ENCODE peak calls at places on chromosomes 11 and 22, in four cellular contexts. T is OCI-LY7, K is cardiac fibroblast, W is right atrium auricular region. X is an unnamed sample.

GRCh38 chr11:70454197-70454767 is 56.0 kb downstream of the CTTN start:
- DNase-seq in T (no peak), K (no peak), W (no peak), X (peak; percentile 63)

GRCh38 chr22:30578481-30578880 is 4.0 kb upstream of the GAL3ST1 start:
- DNase-seq in T (no peak), K (no peak), W (no peak), X (no peak)

GRCh38 chr11:117670443-117670842 is 126.6 kb downstream of the DSCAML1 start:
- DNase-seq in T (no peak), K (no peak), W (no peak), X (no peak)

GRCh38 chr22:19844423-19845368 is 10.0 kb downstream of the GNB1L start:
- DNase-seq in T (peak; percentile 77), K (peak; percentile 67), W (peak; percentile 73), X (peak; percentile 9)

GRCh38 chr22:22547692-22548348 is 11.2 kb downstream of the PRAME start:
- DNase-seq in T (no peak), K (no peak), W (no peak), X (no peak)

GRCh38 chr11:80136991-80137390 is 696.2 kb upstream of the TENM4 start:
- DNase-seq in T (no peak), K (peak; percentile 63), W (no peak), X (no peak)

GRCh38 chr11:115409691-115410220 is 94.5 kb downstream of the CADM1 start:
- DNase-seq in T (no peak), K (no peak), W (no peak), X (no peak)

GRCh38 chr22:32307617-32308016 is 50.0 kb upstream of the RFPL3 start:
- DNase-seq in T (no peak), K (no peak), W (no peak), X (no peak)

GRCh38 chr11:86418929-86419328 is 44.2 kb downstream of the CCDC81 start:
- DNase-seq in T (peak; percentile 4), K (no peak), W (no peak), X (no peak)

GRCh38 chr11:76686261-76687079 is 15.9 kb upstream of the LRRC32 start:
- DNase-seq in T (peak; percentile 39), K (no peak), W (no peak), X (no peak)

GRCh38 chr11:34610324-34611041 is 10.4 kb upstream of the EHF start:
- DNase-seq in T (no peak), K (no peak), W (no peak), X (no peak)

GRCh38 chr11:20048246-20048645 is 112.0 kb downstream of the DBX1 start:
- DNase-seq in T (no peak), K (peak; percentile 29), W (no peak), X (no peak)

GRCh38 chr11:12150831-12151382 is 40.5 kb downstream of the MICAL2 start:
- DNase-seq in T (no peak), K (peak; percentile 55), W (no peak), X (no peak)

GRCh38 chr11:56948991-56949390 is 39.7 kb upstream of the OR5AK2 start:
- DNase-seq in T (no peak), K (no peak), W (no peak), X (no peak)

GRCh38 chr11:35218956-35219355 is 80.0 kb downstream of the CD44 start:
- DNase-seq in T (no peak), K (peak; percentile 51), W (no peak), X (no peak)

GRCh38 chr22:48197189-48197690 is 1434.8 kb downstream of the TBC1D22A start:
- DNase-seq in T (no peak), K (no peak), W (peak; percentile 18), X (no peak)

GRCh38 chr11:8228206-8228605 is 35.5 kb downstream of the LMO1 start:
- DNase-seq in T (no peak), K (no peak), W (no peak), X (no peak)

GRCh38 chr11:45655347-45655756 is 10.1 kb downstream of the CHST1 start:
- DNase-seq in T (peak; percentile 66), K (peak; percentile 80), W (peak; percentile 77), X (peak; percentile 83)

GRCh38 chr22:36461665-36462474 is 19.6 kb downstream of the TXN2 start:
- DNase-seq in T (no peak), K (peak; percentile 80), W (no peak), X (no peak)

GRCh38 chr11:1349074-1349931 is 39.9 kb upstream of the TOLLIP start:
- DNase-seq in T (no peak), K (no peak), W (no peak), X (no peak)

GRCh38 chr22:44549701-44550100 is 51.7 kb upstream of the RTL6 start:
- DNase-seq in T (no peak), K (no peak), W (no peak), X (no peak)

GRCh38 chr22:20206709-20207215 is 55.9 kb upstream of the CCDC188 start:
- DNase-seq in T (peak; percentile 4), K (peak; percentile 21), W (no peak), X (no peak)

GRCh38 chr11:78860720-78861422 is 286.2 kb upstream of the NARS2 start:
- DNase-seq in T (no peak), K (peak; percentile 44), W (no peak), X (no peak)

GRCh38 chr22:30826670-30827355 is 132.1 kb downstream of the OSBP2 start:
- DNase-seq in T (no peak), K (no peak), W (no peak), X (no peak)

GRCh38 chr11:71284525-71285092 is 32.2 kb upstream of the SHANK2 start:
- DNase-seq in T (no peak), K (no peak), W (no peak), X (no peak)

GRCh38 chr22:38230108-38230825 is 28.5 kb downstream of the MAFF start:
- DNase-seq in T (peak; percentile 24), K (peak; percentile 82), W (no peak), X (peak; percentile 71)

GRCh38 chr22:36021649-36022048 is 7.0 kb downstream of the RBFOX2 start:
- DNase-seq in T (peak; percentile 27), K (no peak), W (no peak), X (no peak)

GRCh38 chr11:74011360-74012071 is 2.6 kb upstream of the UCP3 start:
- DNase-seq in T (no peak), K (peak; percentile 81), W (no peak), X (peak; percentile 67)

GRCh38 chr22:48393041-48393370 is 1434.7 kb downstream of the BRD1 start:
- DNase-seq in T (no peak), K (no peak), W (peak; percentile 48), X (no peak)

GRCh38 chr11:103794262-103794661 is 242.2 kb upstream of the DDI1 start:
- DNase-seq in T (no peak), K (peak; percentile 85), W (no peak), X (no peak)

GRCh38 chr11:104064016-104064630 is 27.7 kb downstream of the DDI1 start:
- DNase-seq in T (no peak), K (no peak), W (no peak), X (no peak)

DNA sequence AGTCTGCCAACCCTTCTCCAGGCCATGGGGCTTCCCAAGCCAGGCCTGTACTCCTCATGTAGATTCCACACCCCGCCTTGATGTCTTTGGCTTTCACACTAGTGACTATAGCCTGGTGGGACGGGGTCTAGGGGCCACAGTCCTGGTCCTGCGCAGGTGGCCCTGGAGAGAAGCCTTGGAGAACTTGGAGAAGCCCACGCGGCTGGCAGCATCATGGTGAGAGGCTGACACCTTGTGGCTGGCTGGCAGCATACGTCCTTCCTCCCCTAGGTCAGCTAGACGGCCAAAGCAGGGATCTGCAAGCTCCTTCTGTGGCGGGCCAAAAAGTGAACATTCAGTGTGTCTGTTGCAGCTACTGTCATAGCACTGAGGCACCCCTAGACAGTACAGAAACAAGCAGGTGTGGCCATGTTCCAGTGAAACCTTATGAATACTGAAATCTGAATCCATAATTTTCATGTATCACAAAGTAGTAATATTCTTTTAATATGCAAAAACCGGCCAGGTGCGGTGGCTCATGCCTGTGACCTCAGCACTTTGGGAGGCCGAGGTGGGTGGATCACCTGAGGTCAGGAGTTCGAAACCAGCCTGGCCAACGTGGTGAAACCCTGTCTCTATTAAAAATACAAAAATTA is 42.0 kb downstream of the FAM83F start:
- DNase-seq in T (peak; percentile 85), K (peak; percentile 85), W (no peak), X (peak; percentile 76)
- TF ChIP-seq CTCF in T (peak; percentile 92), K (peak; percentile 83), W (peak; percentile 57), X (peak; percentile 86)

GRCh38 chr11:69443138-69443967 is 38.1 kb upstream of the LINC01488 start:
- DNase-seq in T (no peak), K (peak; percentile 88), W (peak; percentile 94), X (peak; percentile 97)

GRCh38 chr11:69445131-69445470 is 36.4 kb upstream of the LINC01488 start:
- DNase-seq in T (no peak), K (no peak), W (no peak), X (no peak)

GRCh38 chr11:69443968-69444364 is 37.5 kb upstream of the LINC01488 start:
- DNase-seq in T (no peak), K (peak; percentile 42), W (peak; percentile 69), X (no peak)

GRCh38 chr11:69446108-69446507 is 35.4 kb upstream of the LINC01488 start:
- DNase-seq in T (no peak), K (peak; percentile 17), W (no peak), X (no peak)

DNA sequence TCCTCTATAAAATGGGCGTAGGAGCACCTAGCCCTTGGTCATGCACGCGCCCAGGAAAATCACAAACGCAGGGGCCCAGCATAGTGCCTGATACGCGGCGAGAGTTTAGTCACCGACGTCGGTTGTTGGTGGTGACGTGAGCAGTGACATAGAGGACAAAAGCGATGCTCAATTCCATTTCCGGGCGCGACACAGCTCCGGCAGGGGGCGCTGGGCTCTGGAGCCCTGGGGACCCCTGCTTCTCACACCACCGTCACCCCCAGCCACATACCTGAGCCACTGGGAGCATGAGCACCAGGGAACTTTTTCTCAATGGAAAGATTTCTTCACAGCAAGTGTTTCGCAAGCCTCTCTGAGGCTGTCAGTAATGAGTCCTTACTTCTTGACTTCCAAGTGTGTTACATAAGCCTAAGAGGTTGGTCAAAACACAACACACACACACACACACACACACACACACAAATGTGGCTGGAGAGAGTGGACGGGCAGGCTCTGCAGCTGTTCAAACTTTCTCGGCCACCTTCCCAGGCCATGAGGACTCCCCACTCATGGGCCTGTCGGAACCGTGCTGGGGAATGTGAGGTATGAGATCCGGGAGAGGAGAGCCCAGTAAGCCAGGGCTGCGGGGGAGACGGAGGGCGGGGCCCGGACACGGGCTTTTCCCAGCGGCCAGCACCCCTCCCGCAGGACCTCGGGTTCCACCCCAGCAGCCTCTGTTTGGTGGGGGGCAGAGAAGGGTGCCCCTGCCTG is 36.9 kb upstream of the LINC01488 start:
- DNase-seq in T (no peak), K (peak; percentile 95), W (peak; percentile 86), X (no peak)
- TF ChIP-seq CTCF in T (no peak), K (peak; percentile 56), W (no peak), X (no peak)

DNA sequence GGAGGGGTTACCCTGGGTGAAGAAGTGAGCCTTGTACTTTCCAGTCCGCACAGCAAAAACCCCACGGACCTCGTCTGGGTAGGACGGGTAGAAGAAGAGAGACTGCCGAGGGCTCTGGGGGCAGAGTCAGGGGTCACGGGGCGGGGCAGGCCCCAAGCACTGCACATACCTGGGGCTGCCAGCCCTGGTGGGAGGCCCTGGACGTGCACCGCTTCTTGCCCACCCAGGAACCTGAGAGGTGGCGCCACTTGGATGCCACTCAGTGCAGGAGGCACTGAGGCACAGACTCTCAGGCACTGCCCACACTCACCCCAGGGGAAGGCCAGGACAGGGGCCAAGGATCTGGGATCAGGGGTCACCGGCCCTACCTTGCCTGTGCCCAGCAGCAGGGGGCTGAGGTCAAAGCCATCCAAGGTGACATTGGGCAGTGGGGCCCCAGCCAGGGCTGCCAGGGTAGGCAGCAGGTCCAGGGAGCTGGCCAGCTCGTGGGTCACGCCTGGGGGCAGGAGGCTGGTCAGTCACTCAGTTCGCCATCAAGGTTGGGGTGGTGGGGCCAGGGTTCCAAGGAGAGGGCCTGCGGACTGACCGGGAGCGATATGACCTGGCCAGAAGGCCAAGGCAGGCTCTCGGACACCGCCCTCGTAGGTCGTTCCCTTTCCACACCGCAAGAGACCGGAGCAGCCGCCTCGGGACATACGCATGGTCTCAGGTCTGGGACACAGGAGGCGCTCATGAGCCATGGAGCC is 2.2 kb downstream of the ARSA start:
- DNase-seq in T (no peak), K (no peak), W (no peak), X (no peak)
- TF ChIP-seq CTCF in T (peak; percentile 27), K (no peak), W (no peak), X (peak; percentile 22)

GRCh38 chr11:119361056-119361787 is 14.7 kb upstream of the MFRP start:
- DNase-seq in T (peak; percentile 78), K (peak; percentile 59), W (no peak), X (peak; percentile 59)
- TF ChIP-seq CTCF in T (no peak), K (no peak), W (no peak), X (no peak)

X was measured in GM13977.